ENCODE peak calls at places on chromosomes 6 and 20, in seven cellular contexts. One of them, this sample, is unnamed.

GRCh38 chr20:6566821-6567220 is 200.7 kb upstream of the BMP2 start:
- DNase-seq in mesendoderm: no peak
- DNase-seq in mesenchymal stem cell: peak; percentile 86
- DNase-seq in H9: no peak
- DNase-seq in IMR-90: peak; percentile 96
- DNase-seq in neuronal stem cell: no peak
- DNase-seq in H1: no peak
- DNase-seq in this sample: peak; percentile 18

GRCh38 chr6:50410577-50410976 is 302.7 kb upstream of the TFAP2D start:
- DNase-seq in IMR-90: no peak
- DNase-seq in H9: no peak
- DNase-seq in neuronal stem cell: peak; percentile 24
- DNase-seq in mesenchymal stem cell: no peak
- DNase-seq in mesendoderm: no peak
- DNase-seq in H1: no peak
- DNase-seq in this sample: no peak

GRCh38 chr6:109370336-109370735 is 11.9 kb downstream of the CD164 start:
- DNase-seq in mesenchymal stem cell: no peak
- DNase-seq in H1: no peak
- DNase-seq in H9: no peak
- DNase-seq in mesendoderm: no peak
- DNase-seq in IMR-90: no peak
- DNase-seq in neuronal stem cell: no peak
- DNase-seq in this sample: no peak

GRCh38 chr6:143183735-143184134 is 123.0 kb downstream of the AIG1 start:
- DNase-seq in H9: no peak
- DNase-seq in neuronal stem cell: no peak
- DNase-seq in H1: no peak
- DNase-seq in mesendoderm: no peak
- DNase-seq in IMR-90: no peak
- DNase-seq in mesenchymal stem cell: no peak
- DNase-seq in this sample: no peak

GRCh38 chr20:23193985-23194384 is 107.9 kb upstream of the CD93 start:
- DNase-seq in H9: no peak
- DNase-seq in H1: no peak
- DNase-seq in mesenchymal stem cell: no peak
- DNase-seq in neuronal stem cell: no peak
- DNase-seq in mesendoderm: peak; percentile 58
- DNase-seq in IMR-90: no peak
- DNase-seq in this sample: no peak

GRCh38 chr6:131258816-131259476 is 123.7 kb downstream of the AKAP7 start:
- DNase-seq in IMR-90: peak; percentile 53
- DNase-seq in H1: no peak
- DNase-seq in neuronal stem cell: no peak
- DNase-seq in H9: no peak
- DNase-seq in mesenchymal stem cell: peak; percentile 25
- DNase-seq in mesendoderm: peak; percentile 75
- DNase-seq in this sample: no peak

GRCh38 chr6:16256781-16257180 is 18.4 kb downstream of the GMPR start:
- DNase-seq in IMR-90: no peak
- DNase-seq in H9: no peak
- DNase-seq in mesenchymal stem cell: no peak
- DNase-seq in H1: no peak
- DNase-seq in mesendoderm: no peak
- DNase-seq in neuronal stem cell: no peak
- DNase-seq in this sample: no peak

GRCh38 chr6:56923565-56923964 is 31.3 kb upstream of the BEND6 start:
- DNase-seq in mesenchymal stem cell: no peak
- DNase-seq in IMR-90: no peak
- DNase-seq in neuronal stem cell: no peak
- DNase-seq in mesendoderm: no peak
- DNase-seq in H9: no peak
- DNase-seq in H1: no peak
- DNase-seq in this sample: no peak

GRCh38 chr6:56838016-56838555 is 116.8 kb upstream of the BEND6 start:
- DNase-seq in mesendoderm: no peak
- DNase-seq in H1: no peak
- DNase-seq in mesenchymal stem cell: no peak
- DNase-seq in H9: no peak
- DNase-seq in IMR-90: no peak
- DNase-seq in neuronal stem cell: no peak
- DNase-seq in this sample: no peak

GRCh38 chr6:101397199-101397598 is 3.7 kb downstream of the GRIK2 start:
- DNase-seq in neuronal stem cell: no peak
- DNase-seq in mesenchymal stem cell: no peak
- DNase-seq in IMR-90: peak; percentile 70
- DNase-seq in H9: no peak
- DNase-seq in mesendoderm: peak; percentile 65
- DNase-seq in H1: no peak
- DNase-seq in this sample: peak; percentile 41

GRCh38 chr6:13272131-13273046 is 55.9 kb downstream of the TBC1D7 start:
- DNase-seq in mesendoderm: no peak
- DNase-seq in H1: no peak
- DNase-seq in H9: no peak
- DNase-seq in neuronal stem cell: no peak
- DNase-seq in IMR-90: no peak
- DNase-seq in mesenchymal stem cell: no peak
- DNase-seq in this sample: peak; percentile 61

GRCh38 chr6:90435207-90435899 is 138.7 kb upstream of the BACH2 start:
- DNase-seq in IMR-90: no peak
- DNase-seq in H1: no peak
- DNase-seq in H9: no peak
- DNase-seq in mesendoderm: no peak
- DNase-seq in neuronal stem cell: no peak
- DNase-seq in mesenchymal stem cell: no peak
- DNase-seq in this sample: no peak

GRCh38 chr6:82182756-82183155 is 64.8 kb downstream of the IBTK start:
- DNase-seq in IMR-90: peak; percentile 70
- DNase-seq in H9: no peak
- DNase-seq in neuronal stem cell: no peak
- DNase-seq in H1: no peak
- DNase-seq in mesenchymal stem cell: peak; percentile 17
- DNase-seq in mesendoderm: peak; percentile 4
- DNase-seq in this sample: peak; percentile 53

GRCh38 chr20:58953050-58953449 is 28.0 kb upstream of the NELFCD start:
- DNase-seq in mesendoderm: no peak
- DNase-seq in IMR-90: no peak
- DNase-seq in mesenchymal stem cell: no peak
- DNase-seq in H1: no peak
- DNase-seq in H9: no peak
- DNase-seq in neuronal stem cell: no peak
- DNase-seq in this sample: no peak

GRCh38 chr6:127641905-127642304 is 64.9 kb downstream of the C6orf58 start:
- DNase-seq in H1: peak; percentile 19
- DNase-seq in IMR-90: peak; percentile 36
- DNase-seq in H9: peak; percentile 65
- DNase-seq in mesendoderm: peak; percentile 65
- DNase-seq in mesenchymal stem cell: peak; percentile 45
- DNase-seq in neuronal stem cell: peak; percentile 21
- DNase-seq in this sample: peak; percentile 1

GRCh38 chr6:146664871-146665270 is 66.1 kb downstream of the ADGB start:
- DNase-seq in H9: no peak
- DNase-seq in H1: no peak
- DNase-seq in mesenchymal stem cell: peak; percentile 40
- DNase-seq in neuronal stem cell: no peak
- DNase-seq in IMR-90: peak; percentile 0
- DNase-seq in mesendoderm: no peak
- DNase-seq in this sample: peak; percentile 79

GRCh38 chr6:32666420-32667300 is at the start of gene HLA-DQB1:
- DNase-seq in H1: no peak
- DNase-seq in mesenchymal stem cell: peak; percentile 17
- DNase-seq in mesendoderm: peak; percentile 53
- DNase-seq in IMR-90: no peak
- DNase-seq in H9: peak; percentile 75
- DNase-seq in neuronal stem cell: peak; percentile 31
- DNase-seq in this sample: peak; percentile 18

GRCh38 chr20:52996726-52997125 is 24.6 kb downstream of the TSHZ2 start:
- DNase-seq in mesenchymal stem cell: no peak
- DNase-seq in H1: no peak
- DNase-seq in mesendoderm: no peak
- DNase-seq in IMR-90: no peak
- DNase-seq in neuronal stem cell: no peak
- DNase-seq in H9: no peak
- DNase-seq in this sample: no peak

GRCh38 chr20:665276-665675 is 10.3 kb downstream of the SCRT2 start:
- DNase-seq in mesendoderm: no peak
- DNase-seq in IMR-90: no peak
- DNase-seq in mesenchymal stem cell: no peak
- DNase-seq in H1: no peak
- DNase-seq in neuronal stem cell: no peak
- DNase-seq in H9: no peak
- DNase-seq in this sample: no peak

GRCh38 chr6:12345694-12346058 is 55.5 kb downstream of the EDN1 start:
- DNase-seq in mesendoderm: no peak
- DNase-seq in IMR-90: no peak
- DNase-seq in mesenchymal stem cell: no peak
- DNase-seq in neuronal stem cell: no peak
- DNase-seq in H1: no peak
- DNase-seq in H9: no peak
- DNase-seq in this sample: no peak

GRCh38 chr20:10984294-10984693 is 310.5 kb upstream of the JAG1 start:
- DNase-seq in neuronal stem cell: no peak
- DNase-seq in H9: no peak
- DNase-seq in mesenchymal stem cell: no peak
- DNase-seq in mesendoderm: no peak
- DNase-seq in IMR-90: no peak
- DNase-seq in H1: no peak
- DNase-seq in this sample: no peak

GRCh38 chr6:137102851-137103492 is 58.2 kb upstream of the IL20RA start:
- DNase-seq in H9: no peak
- DNase-seq in IMR-90: no peak
- DNase-seq in mesenchymal stem cell: no peak
- DNase-seq in mesendoderm: peak; percentile 25
- DNase-seq in H1: no peak
- DNase-seq in neuronal stem cell: no peak
- DNase-seq in this sample: no peak

GRCh38 chr6:137104926-137105325 is 60.2 kb upstream of the IL20RA start:
- DNase-seq in mesendoderm: no peak
- DNase-seq in IMR-90: no peak
- DNase-seq in neuronal stem cell: no peak
- DNase-seq in mesenchymal stem cell: no peak
- DNase-seq in H1: no peak
- DNase-seq in H9: no peak
- DNase-seq in this sample: no peak

GRCh38 chr6:137099689-137100398 is 55.1 kb upstream of the IL20RA start:
- DNase-seq in neuronal stem cell: no peak
- DNase-seq in mesendoderm: peak; percentile 40
- DNase-seq in IMR-90: no peak
- DNase-seq in H9: no peak
- DNase-seq in H1: no peak
- DNase-seq in mesenchymal stem cell: no peak
- DNase-seq in this sample: no peak

GRCh38 chr6:137105375-137105774 is 60.6 kb upstream of the IL20RA start:
- DNase-seq in mesendoderm: no peak
- DNase-seq in neuronal stem cell: no peak
- DNase-seq in IMR-90: no peak
- DNase-seq in H9: no peak
- DNase-seq in H1: no peak
- DNase-seq in mesenchymal stem cell: no peak
- DNase-seq in this sample: no peak

DNA sequence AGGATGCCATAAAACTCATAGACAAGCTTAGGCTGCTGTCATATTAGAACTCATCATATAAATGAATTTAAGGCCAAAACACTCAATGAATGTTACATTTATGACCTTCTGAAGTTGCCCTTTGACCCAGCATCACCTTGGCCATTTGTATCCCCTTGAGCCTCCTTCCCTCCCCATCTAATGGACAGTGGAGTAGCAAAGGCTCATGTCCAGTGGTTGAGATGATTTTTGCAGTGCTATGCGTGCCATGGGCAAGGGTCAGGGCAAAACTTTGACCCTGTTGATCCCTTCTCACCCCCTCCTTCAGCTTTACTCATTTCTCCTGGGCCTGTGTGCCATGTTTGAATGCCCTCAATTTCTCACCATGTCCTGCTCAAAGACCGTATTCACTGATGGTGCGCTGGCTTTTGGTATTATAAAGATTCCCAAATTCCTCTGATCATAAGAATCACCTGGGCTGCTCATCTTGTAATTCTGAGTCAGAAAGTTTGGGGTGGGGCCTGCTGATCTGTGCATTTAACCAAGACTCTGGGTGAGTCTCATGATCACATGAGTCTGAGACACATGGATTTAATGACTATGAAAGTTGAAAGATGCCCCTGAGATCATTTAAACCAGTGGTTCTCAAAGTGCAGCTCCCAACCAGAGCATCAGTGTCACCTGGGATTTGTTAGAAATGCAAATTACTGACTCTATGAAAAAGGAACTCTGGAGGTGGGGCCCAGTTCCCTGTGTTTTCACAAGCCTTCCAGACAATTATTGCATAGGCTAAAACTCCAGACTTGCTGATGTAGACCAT is 57.5 kb upstream of the IL20RA start:
- DNase-seq in H1: no peak
- DNase-seq in mesendoderm: no peak
- DNase-seq in mesenchymal stem cell: no peak
- DNase-seq in neuronal stem cell: no peak
- DNase-seq in H9: no peak
- DNase-seq in IMR-90: no peak
- DNase-seq in this sample: no peak
- H2AK5ac ChIP-seq in H1: no peak overlapping the region
- H2AK5ac ChIP-seq in mesendoderm: no peak overlapping the region
- H2AK5ac ChIP-seq in mesenchymal stem cell: no peak overlapping the region
- H2AK5ac ChIP-seq in neuronal stem cell: no peak overlapping the region
- H2AK5ac ChIP-seq in H9: no peak overlapping the region
- H2AK5ac ChIP-seq in IMR-90: no peak overlapping the region
- H2AK5ac ChIP-seq in this sample: no peak overlapping the region

GRCh38 chr20:17987988-17988387 is 19.2 kb downstream of the MGME1 start:
- DNase-seq in neuronal stem cell: no peak
- DNase-seq in mesenchymal stem cell: no peak
- DNase-seq in IMR-90: no peak
- DNase-seq in mesendoderm: no peak
- DNase-seq in H1: no peak
- DNase-seq in H9: no peak
- DNase-seq in this sample: no peak
- H2AK5ac ChIP-seq in neuronal stem cell: no peak overlapping the region
- H2AK5ac ChIP-seq in mesenchymal stem cell: no peak overlapping the region
- H2AK5ac ChIP-seq in IMR-90: no peak overlapping the region
- H2AK5ac ChIP-seq in mesendoderm: no peak overlapping the region
- H2AK5ac ChIP-seq in H1: no peak overlapping the region
- H2AK5ac ChIP-seq in H9: no peak overlapping the region
- H2AK5ac ChIP-seq in this sample: no peak overlapping the region

DNA sequence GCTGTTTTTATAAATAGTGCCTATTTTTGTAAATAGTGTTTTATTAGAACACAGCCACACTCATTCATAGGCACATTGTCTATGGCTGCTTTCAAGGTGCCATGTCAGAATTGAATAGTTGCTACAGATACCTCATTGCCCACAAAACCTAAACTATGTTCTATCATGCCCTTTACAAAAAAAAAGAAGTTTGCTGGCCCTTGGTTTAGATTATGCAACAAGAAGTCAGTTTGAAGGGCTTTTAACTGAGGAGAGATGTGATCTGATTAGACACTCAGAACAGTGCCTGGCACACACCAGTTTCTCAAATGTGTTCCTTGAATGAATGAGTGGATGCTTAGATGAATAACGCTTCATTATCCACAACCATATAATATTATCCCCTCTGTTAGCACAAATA is 366.1 kb downstream of the MAFB start:
- DNase-seq in H9: no peak
- DNase-seq in neuronal stem cell: no peak
- DNase-seq in mesendoderm: no peak
- DNase-seq in H1: no peak
- DNase-seq in IMR-90: no peak
- DNase-seq in mesenchymal stem cell: no peak
- DNase-seq in this sample: no peak
- H2AK5ac ChIP-seq in H9: no peak overlapping the region
- H2AK5ac ChIP-seq in neuronal stem cell: no peak overlapping the region
- H2AK5ac ChIP-seq in mesendoderm: no peak overlapping the region
- H2AK5ac ChIP-seq in H1: no peak overlapping the region
- H2AK5ac ChIP-seq in IMR-90: no peak overlapping the region
- H2AK5ac ChIP-seq in mesenchymal stem cell: no peak overlapping the region
- H2AK5ac ChIP-seq in this sample: no peak overlapping the region

GRCh38 chr6:71383891-71384489 is 95.4 kb downstream of the OGFRL1 start:
- DNase-seq in H9: no peak
- DNase-seq in mesendoderm: peak; percentile 42
- DNase-seq in mesenchymal stem cell: peak; percentile 63
- DNase-seq in IMR-90: peak; percentile 72
- DNase-seq in neuronal stem cell: peak; percentile 38
- DNase-seq in H1: no peak
- DNase-seq in this sample: peak; percentile 89
- H2AK5ac ChIP-seq in H9: no peak overlapping the region
- H2AK5ac ChIP-seq in mesendoderm: no peak overlapping the region
- H2AK5ac ChIP-seq in mesenchymal stem cell: no peak overlapping the region
- H2AK5ac ChIP-seq in IMR-90: no peak overlapping the region
- H2AK5ac ChIP-seq in neuronal stem cell: no peak overlapping the region
- H2AK5ac ChIP-seq in H1: no peak overlapping the region
- H2AK5ac ChIP-seq in this sample: no peak overlapping the region